ENCODE peak calls at places on chromosomes 5 and 9, in seven cellular contexts. V is body of pancreas, Y is fibroblast of lung, R is heart left ventricle, J is BJ, A is psoas muscle, Q is Panc1. P is an unnamed sample.

GRCh38 chr5:151864349-151864748 is 60.3 kb downstream of the GLRA1 start:
- DNase-seq in V (no peak), Y (no peak), R (no peak), J (no peak), A (no peak), Q (no peak), P (no peak)

GRCh38 chr5:142801495-142801871 is 31.3 kb downstream of the ARHGAP26 start:
- DNase-seq in V (no peak), Y (no peak), R (no peak), J (no peak), A (no peak), Q (no peak), P (no peak)

GRCh38 chr5:167863883-167864282 is 427.6 kb upstream of the WWC1 start:
- DNase-seq in V (no peak), Y (no peak), R (no peak), J (no peak), A (no peak), Q (no peak), P (no peak)

GRCh38 chr9:97849980-97850379 is 3.0 kb upstream of the FOXE1 start:
- DNase-seq in V (no peak), Y (no peak), R (no peak), J (no peak), A (no peak), Q (no peak), P (no peak)

GRCh38 chr5:134541736-134542376 is 16.4 kb downstream of the JADE2 start:
- DNase-seq in V (peak; percentile 56), Y (peak; percentile 71), R (peak; percentile 77), J (no peak), A (peak; percentile 49), Q (no peak), P (no peak)

GRCh38 chr5:149038336-149039075 is 24.4 kb downstream of the SH3TC2 start:
- DNase-seq in V (no peak), Y (no peak), R (no peak), J (no peak), A (no peak), Q (no peak), P (no peak)

GRCh38 chr9:28365020-28365640 is 791.8 kb upstream of the C9orf72 start:
- DNase-seq in V (no peak), Y (no peak), R (no peak), J (no peak), A (no peak), Q (no peak), P (no peak)

GRCh38 chr5:164256351-164256750 is 750.9 kb downstream of the MAT2B start:
- DNase-seq in V (no peak), Y (no peak), R (no peak), J (no peak), A (no peak), Q (no peak), P (no peak)

GRCh38 chr9:95029720-95030119 is 287.8 kb downstream of the FANCC start:
- DNase-seq in V (no peak), Y (no peak), R (no peak), J (no peak), A (no peak), Q (no peak), P (no peak)

GRCh38 chr9:26786571-26786970 is 106.0 kb downstream of the CAAP1 start:
- DNase-seq in V (no peak), Y (no peak), R (no peak), J (no peak), A (no peak), Q (no peak), P (no peak)

GRCh38 chr9:135224921-135225541 is 137.6 kb downstream of the OLFM1 start:
- DNase-seq in V (peak; percentile 12), Y (no peak), R (peak; percentile 47), J (no peak), A (no peak), Q (no peak), P (no peak)

GRCh38 chr5:179269781-179270543 is 75.3 kb downstream of the ADAMTS2 start:
- DNase-seq in V (peak; percentile 2), Y (no peak), R (peak; percentile 54), J (peak; percentile 88), A (peak; percentile 29), Q (no peak), P (no peak)

GRCh38 chr5:111954516-111955337 is 197.7 kb upstream of the NREP start:
- DNase-seq in V (no peak), Y (peak; percentile 39), R (no peak), J (no peak), A (no peak), Q (no peak), P (no peak)

GRCh38 chr5:1888541-1889251 is 6.0 kb upstream of the IRX4 start:
- DNase-seq in V (no peak), Y (no peak), R (peak; percentile 47), J (no peak), A (no peak), Q (no peak), P (no peak)
- H3K27me3 ChIP-seq in V (no peaks in the 10 kb centered on the region), Y (peaks cover 27% of the 10 kb centered on the region), R (peaks cover 59% of the 10 kb centered on the region), J (peaks cover 36% of the 10 kb centered on the region), A (peaks cover 69% of the 10 kb centered on the region), Q (no peaks in the 10 kb centered on the region), P (peaks cover 67% of the 10 kb centered on the region)

GRCh38 chr5:32712463-32713395 is 1.6 kb downstream of the NPR3 start:
- DNase-seq in V (no peak), Y (peak; percentile 34), R (no peak), J (no peak), A (no peak), Q (no peak), P (no peak)
- H3K4me3 ChIP-seq in V (no peak overlapping the region), Y (peak overlapping the region; percentile 56), R (peak overlapping the region; percentile 66), J (peak overlapping the region; percentile 61), A (peak overlapping the region; percentile 80), Q (no peak overlapping the region), P (no peak overlapping the region)

DNA sequence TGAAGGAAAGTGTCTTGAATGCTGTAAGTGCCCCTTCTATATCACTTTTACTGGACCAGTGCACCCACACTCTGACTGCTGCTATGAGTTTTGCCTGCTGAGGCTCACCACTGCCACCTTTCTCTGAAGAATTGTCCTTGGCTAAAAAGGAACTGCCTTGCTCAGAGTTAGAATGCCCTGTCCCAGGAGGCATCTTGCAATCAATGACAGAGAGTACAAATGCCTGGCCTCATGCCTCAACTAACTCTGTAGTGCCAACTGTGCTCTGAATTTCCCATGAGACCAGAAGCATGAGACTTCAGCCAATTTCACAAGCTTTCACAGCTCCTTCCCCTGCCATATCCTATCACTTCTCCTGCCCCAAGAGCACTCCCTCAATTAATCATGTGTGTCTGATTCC is 569.7 kb downstream of the ZNF608 start:
- DNase-seq in V (peak; percentile 50), Y (no peak), R (no peak), J (no peak), A (no peak), Q (no peak), P (no peak)
- TF ChIP-seq CTCF in V (no peak), Y (peak; percentile 3), R (peak; percentile 21), J (no peak), A (peak; percentile 22), Q (peak; percentile 29), P (no peak)

GRCh38 chr9:130315446-130316226 is 50.1 kb downstream of the HMCN2 start:
- DNase-seq in V (no peak), Y (no peak), R (peak; percentile 47), J (no peak), A (no peak), Q (no peak), P (no peak)
- H3K27me3 ChIP-seq in V (no peaks in the 10 kb centered on the region), Y (no peaks in the 10 kb centered on the region), R (no peaks in the 10 kb centered on the region), J (peaks cover 8% of the 10 kb centered on the region), A (peaks cover 70% of the 10 kb centered on the region), Q (no peaks in the 10 kb centered on the region), P (peaks cover 43% of the 10 kb centered on the region)

GRCh38 chr9:113501129-113501686 is 37.7 kb downstream of the RGS3 start:
- DNase-seq in V (no peak), Y (no peak), R (no peak), J (no peak), A (no peak), Q (no peak), P (no peak)

GRCh38 chr9:113502427-113503008 is 39.0 kb downstream of the RGS3 start:
- DNase-seq in V (no peak), Y (no peak), R (no peak), J (no peak), A (no peak), Q (no peak), P (no peak)

GRCh38 chr9:113503131-113503541 is 39.6 kb downstream of the RGS3 start:
- DNase-seq in V (no peak), Y (no peak), R (no peak), J (no peak), A (no peak), Q (no peak), P (no peak)

GRCh38 chr9:113499876-113500497 is 36.5 kb downstream of the RGS3 start:
- DNase-seq in V (no peak), Y (no peak), R (no peak), J (no peak), A (no peak), Q (no peak), P (no peak)

DNA sequence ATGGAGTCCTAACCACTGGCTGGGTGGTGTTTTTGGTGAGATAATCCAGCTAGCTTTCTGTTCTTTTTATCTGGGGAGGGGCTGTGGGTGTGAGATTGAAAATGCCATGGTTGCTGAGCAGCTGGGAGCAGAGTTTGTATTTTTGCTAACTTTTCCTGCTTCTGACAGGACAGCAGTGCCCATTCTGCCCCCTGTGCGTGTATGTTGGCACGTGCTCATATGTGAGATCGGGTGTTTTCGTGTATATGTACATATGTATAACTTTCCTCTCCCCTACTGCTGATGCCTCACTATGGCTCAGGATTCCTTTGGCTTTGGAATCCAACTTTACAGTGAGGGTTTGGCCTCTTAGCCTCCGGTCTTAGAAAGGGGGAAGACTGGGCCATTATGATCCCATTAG is 38.3 kb downstream of the RGS3 start:
- DNase-seq in V (no peak), Y (no peak), R (no peak), J (no peak), A (no peak), Q (no peak), P (no peak)
- H3K4me3 ChIP-seq in V (no peak overlapping the region), Y (no peak overlapping the region), R (peak overlapping the region; percentile 71), J (no peak overlapping the region), A (peak overlapping the region; percentile 58), Q (no peak overlapping the region), P (no peak overlapping the region)

GRCh38 chr9:116163293-116164055 is 9.9 kb downstream of the PAPPA start:
- DNase-seq in V (no peak), Y (no peak), R (no peak), J (no peak), A (no peak), Q (no peak), P (no peak)
- TF ChIP-seq CTCF in V (no peak), Y (no peak), R (peak; percentile 32), J (peak; percentile 43), A (peak; percentile 49), Q (peak; percentile 33), P (peak; percentile 47)

GRCh38 chr9:93929231-93929630 is 25.9 kb downstream of the BARX1 start:
- DNase-seq in V (no peak), Y (no peak), R (no peak), J (no peak), A (no peak), Q (no peak), P (no peak)

GRCh38 chr9:93931905-93932304 is 23.2 kb downstream of the BARX1 start:
- DNase-seq in V (no peak), Y (no peak), R (no peak), J (no peak), A (no peak), Q (no peak), P (no peak)

GRCh38 chr9:93930070-93930469 is 25.1 kb downstream of the BARX1 start:
- DNase-seq in V (no peak), Y (no peak), R (no peak), J (no peak), A (no peak), Q (no peak), P (no peak)
- H3K27me3 ChIP-seq in V (no peaks in the 10 kb centered on the region), Y (no peaks in the 10 kb centered on the region), R (peaks cover 41% of the 10 kb centered on the region), J (no peaks in the 10 kb centered on the region), A (peaks cover 31% of the 10 kb centered on the region), Q (no peaks in the 10 kb centered on the region), P (peaks cover 2% of the 10 kb centered on the region)

GRCh38 chr5:76406014-76406413 is 2.9 kb downstream of the IQGAP2 start:
- DNase-seq in V (no peak), Y (no peak), R (no peak), J (no peak), A (no peak), Q (no peak), P (no peak)
- H3K4me3 ChIP-seq in V (no peak overlapping the region), Y (no peak overlapping the region), R (no peak overlapping the region), J (no peak overlapping the region), A (no peak overlapping the region), Q (no peak overlapping the region), P (no peak overlapping the region)